ENCODE peak calls at places on chromosomes 16 and 17, in four cellular contexts. One of them, this sample, is unnamed.

GRCh38 chr16:31464348-31464769 is 5.1 kb downstream of the ARMC5 start:
- DNase-seq in A549: no peak
- DNase-seq in Calu3: no peak
- DNase-seq in fibroblast of lung: no peak
- DNase-seq in this sample: no peak

GRCh38 chr17:34614698-34615097 is 35.3 kb downstream of the TMEM132E start:
- DNase-seq in A549: no peak
- DNase-seq in Calu3: no peak
- DNase-seq in fibroblast of lung: no peak
- DNase-seq in this sample: no peak

GRCh38 chr17:6021011-6021400 is 49.2 kb upstream of the WSCD1 start:
- DNase-seq in A549: no peak
- DNase-seq in Calu3: no peak
- DNase-seq in fibroblast of lung: no peak
- DNase-seq in this sample: no peak

GRCh38 chr17:11981862-11982261 is 15.4 kb downstream of the ZNF18 start:
- DNase-seq in A549: no peak
- DNase-seq in Calu3: no peak
- DNase-seq in fibroblast of lung: no peak
- DNase-seq in this sample: no peak

GRCh38 chr17:44842748-44843147 is 4.9 kb upstream of the HIGD1B start:
- DNase-seq in A549: no peak
- DNase-seq in Calu3: no peak
- DNase-seq in fibroblast of lung: no peak
- DNase-seq in this sample: no peak

GRCh38 chr16:4945560-4946502 is 8.9 kb upstream of the PPL start:
- DNase-seq in A549: peak; percentile 74
- DNase-seq in Calu3: peak; percentile 95
- DNase-seq in fibroblast of lung: peak; percentile 50
- DNase-seq in this sample: no peak

GRCh38 chr16:74731853-74732477 is 31.3 kb upstream of the MLKL start:
- DNase-seq in A549: no peak
- DNase-seq in Calu3: no peak
- DNase-seq in fibroblast of lung: no peak
- DNase-seq in this sample: no peak

GRCh38 chr16:66242672-66243071 is 123.8 kb upstream of the CDH5 start:
- DNase-seq in A549: no peak
- DNase-seq in Calu3: no peak
- DNase-seq in fibroblast of lung: no peak
- DNase-seq in this sample: no peak